ENCODE peak calls at places on chromosomes 16 and 17, in six cellular contexts. T is NCI-H524, X is activated T-cell treated with anti-CD3 and anti-CD28 coated beads for 1 hour, M is fibroblast of pulmonary artery, L is uterus, B is progenitor cell of endocrine pancreas. J is an unnamed sample.

GRCh38 chr16:75044800-75045361 is 46.1 kb downstream of the ZNRF1 start:
- DNase-seq in T (no peak), X (no peak), M (peak; percentile 59), B (no peak), L (peak; percentile 48), J (no peak)

GRCh38 chr16:60553316-60553801 is 1482.9 kb downstream of the CDH8 start:
- DNase-seq in T (no peak), X (no peak), M (no peak), L (no peak), B (no peak), J (no peak)

GRCh38 chr17:79630821-79631639 is 20.2 kb upstream of the RBFOX3 start:
- DNase-seq in L (peak; percentile 5), M (no peak), X (no peak), T (no peak), B (peak; percentile 4), J (peak; percentile 48)

GRCh38 chr17:13931111-13931526 is 138.2 kb upstream of the COX10 start:
- DNase-seq in L (peak; percentile 51), B (no peak), M (peak; percentile 23), T (no peak), X (no peak), J (no peak)

GRCh38 chr16:68072038-68072695 is 13.0 kb upstream of the NFATC3 start:
- DNase-seq in B (no peak), X (no peak), T (no peak), M (no peak), L (peak; percentile 68), J (peak; percentile 10)

GRCh38 chr16:35174006-35174405 is 1714.6 kb downstream of the TP53TG3F start:
- DNase-seq in M (no peak), L (no peak), T (no peak), X (no peak), B (no peak), J (no peak)

GRCh38 chr16:51228097-51228659 is 77.1 kb upstream of the SALL1 start:
- DNase-seq in B (no peak), X (no peak), M (no peak), T (no peak), L (no peak), J (no peak)

GRCh38 chr17:74325743-74326379 is at the start of gene KIF19:
- DNase-seq in L (no peak), M (no peak), X (peak; percentile 37), B (peak; percentile 26), T (peak; percentile 67), J (peak; percentile 79)

J was measured in aorta.